ENCODE peak calls at places on chromosomes 5 and 9, in nine cellular contexts. V, H, D, C, X, M, R, F and I are unnamed samples.

GRCh38 chr5:54883374-54884194 is 101.8 kb downstream of the ESM1 start:
- DNase-seq in D (no peak), F (peak; percentile 69), H (no peak), M (no peak), C (peak; percentile 53), X (no peak), V (no peak), R (no peak), I (no peak)

GRCh38 chr9:4425358-4426045 is 64.8 kb upstream of the SLC1A1 start:
- DNase-seq in R (no peak), H (no peak), F (no peak), X (no peak), D (no peak), V (no peak), M (no peak), C (no peak), I (no peak)

GRCh38 chr9:137902646-137903045 is 25.1 kb downstream of the CACNA1B start:
- DNase-seq in M (no peak), F (peak; percentile 53), R (no peak), D (no peak), C (no peak), X (no peak), H (no peak), V (no peak), I (no peak)

GRCh38 chr9:97786341-97786740 is 66.7 kb upstream of the FOXE1 start:
- DNase-seq in V (no peak), M (no peak), C (no peak), H (no peak), D (no peak), F (no peak), R (no peak), X (no peak), I (no peak)

GRCh38 chr9:72915659-72916058 is 37.2 kb downstream of the ALDH1A1 start:
- DNase-seq in C (no peak), R (no peak), D (no peak), M (no peak), V (no peak), F (no peak), X (no peak), H (no peak), I (no peak)

GRCh38 chr5:177537389-177538361 is 16.7 kb downstream of the FAM193B start:
- DNase-seq in M (no peak), D (no peak), X (no peak), C (peak; percentile 72), V (peak; percentile 42), F (no peak), R (no peak), H (no peak), I (no peak)

GRCh38 chr9:673264-673965 is 168.1 kb upstream of the DMRT1 start:
- DNase-seq in H (no peak), M (no peak), R (no peak), D (no peak), C (no peak), X (no peak), V (no peak), F (no peak), I (no peak)

GRCh38 chr5:43401827-43402226 is 10.4 kb downstream of the CCL28 start:
- DNase-seq in C (no peak), M (no peak), V (no peak), D (no peak), X (peak; percentile 41), H (no peak), F (no peak), R (no peak), I (no peak)

GRCh38 chr9:82144803-82145202 is 156.2 kb downstream of the SPATA31D1 start:
- DNase-seq in V (no peak), D (no peak), X (no peak), R (no peak), H (no peak), C (no peak), M (no peak), F (no peak), I (no peak)

GRCh38 chr5:156326718-156327259 is at the start of gene SGCD:
- DNase-seq in C (peak; percentile 80), V (peak; percentile 66), H (no peak), R (no peak), X (no peak), M (no peak), F (peak; percentile 73), D (no peak), I (no peak)

GRCh38 chr9:137458194-137459146 is 664 bp downstream of the NSMF start:
- DNase-seq in V (peak; percentile 81), D (no peak), M (no peak), X (no peak), R (no peak), C (peak; percentile 44), F (peak; percentile 76), H (no peak), I (no peak)

GRCh38 chr9:109182940-109183798 is 16.1 kb upstream of the FRRS1L start:
- DNase-seq in X (peak; percentile 62), D (no peak), R (no peak), V (peak; percentile 18), H (peak; percentile 30), C (peak; percentile 44), M (no peak), F (no peak), I (no peak)

GRCh38 chr5:66596791-66597757 is 881 bp downstream of the MAST4 start:
- DNase-seq in X (peak; percentile 42), D (no peak), H (no peak), V (peak; percentile 53), C (peak; percentile 76), F (peak; percentile 83), R (peak; percentile 43), M (no peak), I (no peak)

GRCh38 chr5:169300468-169301385 is at the start of gene SLIT3:
- DNase-seq in V (peak; percentile 21), H (no peak), M (no peak), R (peak; percentile 42), F (peak; percentile 69), C (peak; percentile 81), D (no peak), X (peak; percentile 89), I (no peak)

GRCh38 chr5:169686137-169686536 is 49.1 kb downstream of the DOCK2 start:
- DNase-seq in H (no peak), C (no peak), R (peak; percentile 82), D (no peak), V (no peak), X (no peak), F (no peak), M (no peak), I (no peak)

GRCh38 chr9:16154570-16155078 is 601.8 kb downstream of the CCDC171 start:
- DNase-seq in H (peak; percentile 75), R (peak; percentile 33), C (peak; percentile 68), V (peak; percentile 20), M (no peak), X (peak; percentile 63), D (peak; percentile 4), F (peak; percentile 72), I (no peak)

GRCh38 chr9:78014776-78015175 is 16.8 kb downstream of the GNAQ start:
- DNase-seq in V (no peak), C (no peak), H (no peak), M (no peak), D (no peak), R (no peak), F (no peak), X (no peak), I (no peak)

GRCh38 chr5:106454050-106454449 is 1216.7 kb downstream of the EFNA5 start:
- DNase-seq in V (no peak), D (no peak), H (no peak), F (no peak), M (no peak), C (no peak), R (no peak), X (no peak), I (no peak)

GRCh38 chr5:11563822-11564221 is 340.4 kb downstream of the CTNND2 start:
- DNase-seq in M (no peak), D (no peak), F (no peak), C (no peak), R (no peak), V (no peak), X (no peak), H (no peak), I (no peak)

GRCh38 chr9:72856985-72857631 is 95.7 kb downstream of the ALDH1A1 start:
- DNase-seq in R (no peak), D (no peak), C (no peak), X (peak; percentile 48), V (no peak), M (no peak), H (peak; percentile 57), F (no peak), I (no peak)

GRCh38 chr9:129121483-129121882 is 10.3 kb downstream of the PTPA start:
- DNase-seq in H (no peak), D (no peak), M (no peak), F (no peak), X (no peak), C (no peak), V (no peak), R (no peak), I (no peak)

GRCh38 chr9:123121457-123121856 is 88.0 kb downstream of the GPR21 start:
- DNase-seq in D (no peak), F (no peak), M (no peak), C (no peak), H (no peak), X (no peak), R (no peak), V (no peak), I (no peak)